ENCODE peak calls at places on chromosomes 7 and 10, in five cellular contexts. D, X, J, Z and E are unnamed samples.
A peak's percentile ranks its signal among the peaks of the same experiment; 100 is the strongest.

GRCh38 chr10:19730071-19730470 is 86.2 kb upstream of the PLXDC2 start:
- DNase-seq in D (no peak), X (no peak), J (no peak), Z (no peak), E (peak; percentile 75)

GRCh38 chr7:155483868-155484325 is 26.0 kb downstream of the EN2 start:
- DNase-seq in D (no peak), X (no peak), J (no peak), Z (no peak), E (no peak)

GRCh38 chr10:72802291-72803118 is 91.0 kb upstream of the OIT3 start:
- DNase-seq in D (no peak), X (no peak), J (no peak), Z (no peak), E (peak; percentile 54)

GRCh38 chr10:52523696-52524095 is 209.6 kb downstream of the DKK1 start:
- DNase-seq in D (no peak), X (no peak), J (no peak), Z (no peak), E (no peak)

GRCh38 chr7:77866791-77867190 is 68.2 kb downstream of the PHTF2 start:
- DNase-seq in D (no peak), X (no peak), J (peak; percentile 78), Z (no peak), E (peak; percentile 81)

GRCh38 chr7:101278461-101279292 is 33.8 kb upstream of the FIS1 start:
- DNase-seq in D (no peak), X (no peak), J (no peak), Z (no peak), E (no peak)

GRCh38 chr10:8037941-8038894 is 16.3 kb upstream of the GATA3 start:
- DNase-seq in D (no peak), X (no peak), J (peak; percentile 70), Z (peak; percentile 18), E (no peak)

GRCh38 chr7:83055197-83055596 is 107.5 kb downstream of the PCLO start:
- DNase-seq in D (no peak), X (no peak), J (no peak), Z (no peak), E (no peak)

GRCh38 chr7:154231732-154232131 is 179.5 kb downstream of the DPP6 start:
- DNase-seq in D (peak; percentile 73), X (peak; percentile 82), J (peak; percentile 28), Z (peak; percentile 64), E (no peak)

GRCh38 chr7:47877336-47877735 is 70.9 kb downstream of the PKD1L1 start:
- DNase-seq in D (no peak), X (no peak), J (no peak), Z (no peak), E (no peak)

GRCh38 chr7:122515404-122515803 is 183.5 kb downstream of the RNF133 start:
- DNase-seq in D (no peak), X (no peak), J (no peak), Z (no peak), E (peak; percentile 4)

GRCh38 chr7:115724400-115725056 is 306.0 kb downstream of the TFEC start:
- DNase-seq in D (no peak), X (no peak), J (no peak), Z (no peak), E (no peak)

GRCh38 chr10:100743626-100744135 is 1.7 kb upstream of the PAX2 start:
- DNase-seq in D (peak; percentile 71), X (no peak), J (peak; percentile 74), Z (no peak), E (peak; percentile 45)

GRCh38 chr7:44408596-44408995 is 81.9 kb downstream of the NUDCD3 start:
- DNase-seq in D (peak; percentile 42), X (no peak), J (no peak), Z (no peak), E (no peak)

GRCh38 chr10:122856902-122857301 is 11.2 kb upstream of the CUZD1 start:
- DNase-seq in D (no peak), X (no peak), J (no peak), Z (no peak), E (no peak)

GRCh38 chr7:5689118-5689517 is 92.3 kb downstream of the RNF216 start:
- DNase-seq in D (no peak), X (no peak), J (peak; percentile 34), Z (no peak), E (peak; percentile 62)

GRCh38 chr10:113207924-113208323 is 257.9 kb downstream of the TCF7L2 start:
- DNase-seq in D (no peak), X (no peak), J (no peak), Z (no peak), E (no peak)

GRCh38 chr10:102608487-102608886 is 35.8 kb upstream of the TRIM8 start:
- DNase-seq in D (no peak), X (no peak), J (no peak), Z (no peak), E (no peak)

GRCh38 chr10:72728462-72728861 is 36.5 kb downstream of the MCU start:
- DNase-seq in D (no peak), X (no peak), J (no peak), Z (no peak), E (no peak)

GRCh38 chr7:44639701-44640321 is 33.4 kb downstream of the OGDH start:
- DNase-seq in D (peak; percentile 48), X (no peak), J (peak; percentile 90), Z (peak; percentile 4), E (peak; percentile 91)

GRCh38 chr10:103549349-103549685 is 55.8 kb downstream of the NEURL1 start:
- DNase-seq in D (peak; percentile 3), X (no peak), J (no peak), Z (no peak), E (no peak)

GRCh38 chr7:99707096-99707495 is 27.3 kb upstream of the CYP3A5 start:
- DNase-seq in D (no peak), X (no peak), J (no peak), Z (no peak), E (peak; percentile 20)

GRCh38 chr10:7945469-7946187 is 108.9 kb upstream of the GATA3 start:
- DNase-seq in D (no peak), X (no peak), J (no peak), Z (no peak), E (peak; percentile 22)

GRCh38 chr7:99036531-99037175 is 107.3 kb downstream of the SMURF1 start:
- DNase-seq in D (peak; percentile 82), X (peak; percentile 84), J (peak; percentile 20), Z (peak; percentile 17), E (peak; percentile 32)

GRCh38 chr10:14617850-14618249 is 156.8 kb downstream of the FAM107B start:
- DNase-seq in D (no peak), X (no peak), J (peak; percentile 67), Z (no peak), E (peak; percentile 30)

GRCh38 chr10:119505131-119505551 is 37.4 kb downstream of the RGS10 start:
- DNase-seq in D (no peak), X (no peak), J (no peak), Z (no peak), E (no peak)

GRCh38 chr10:121633056-121633455 is 34.8 kb upstream of the FGFR2 start:
- DNase-seq in D (no peak), X (no peak), J (no peak), Z (no peak), E (no peak)

GRCh38 chr7:150446288-150446938 is 4.0 kb upstream of the GIMAP8 start:
- DNase-seq in D (no peak), X (no peak), J (no peak), Z (no peak), E (no peak)

GRCh38 chr7:49643321-49643720 is 130.1 kb upstream of the VWC2 start:
- DNase-seq in D (no peak), X (no peak), J (no peak), Z (peak; percentile 12), E (no peak)

GRCh38 chr7:4131043-4131442 is 551.1 kb upstream of the FOXK1 start:
- DNase-seq in D (peak; percentile 74), X (no peak), J (no peak), Z (no peak), E (no peak)

GRCh38 chr10:76401006-76401405 is 969.6 kb downstream of the LRMDA start:
- DNase-seq in D (no peak), X (no peak), J (peak; percentile 1), Z (no peak), E (no peak)

GRCh38 chr7:47356261-47356660 is 225.7 kb downstream of the TNS3 start:
- DNase-seq in D (no peak), X (no peak), J (no peak), Z (no peak), E (no peak)

GRCh38 chr10:31749981-31750850 is 178.4 kb downstream of the ARHGAP12 start:
- DNase-seq in D (no peak), X (no peak), J (no peak), Z (no peak), E (peak; percentile 38)

GRCh38 chr10:42690449-42691360 is 52.3 kb upstream of the ZNF33B start:
- DNase-seq in D (peak; percentile 80), X (no peak), J (no peak), Z (no peak), E (no peak)

DNA sequence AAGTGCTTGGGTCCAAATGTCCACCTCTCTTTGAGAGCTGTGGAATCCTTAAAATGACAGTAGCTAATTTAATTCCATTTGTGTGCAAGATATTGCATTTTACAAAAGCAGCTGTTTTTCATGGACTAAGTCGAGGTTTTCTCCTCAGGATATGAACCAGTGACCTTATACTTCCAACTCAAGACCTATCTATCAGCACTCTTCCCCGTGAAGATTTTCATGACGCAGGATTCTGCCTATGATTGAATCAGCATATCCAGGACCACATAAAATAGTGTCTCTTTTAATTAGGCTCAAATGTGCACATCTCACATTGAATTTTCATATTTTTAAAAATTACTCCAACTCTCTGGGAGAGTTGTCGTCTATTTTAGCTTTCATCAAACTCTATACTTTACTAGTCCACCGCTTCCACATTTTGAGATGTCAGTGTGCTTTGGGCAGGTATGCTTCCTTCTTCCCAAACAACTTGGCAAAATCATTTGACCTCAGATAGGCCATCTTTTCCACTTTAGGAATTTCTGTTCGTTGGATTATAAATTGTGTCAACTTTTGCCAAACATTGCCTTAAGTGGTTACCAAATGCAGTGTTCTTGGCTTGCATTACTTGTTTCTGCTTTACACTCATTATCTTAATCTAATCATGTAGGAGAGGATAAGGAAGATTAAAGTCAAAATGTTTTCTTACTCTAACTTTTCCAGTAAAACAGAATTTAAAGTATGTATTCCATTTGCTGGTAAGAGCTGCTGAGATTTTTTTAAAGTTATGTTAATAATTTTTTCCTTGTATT is 39.4 kb downstream of the SEMA3A start:
- DNase-seq in D (no peak), X (no peak), J (peak; percentile 41), Z (no peak), E (no peak)
- H2BK12ac ChIP-seq in D (no peak overlapping the region), X (no peak overlapping the region), J (no peak overlapping the region), Z (no peak overlapping the region), E (no peak overlapping the region)

GRCh38 chr10:12729885-12730284 is 271.6 kb downstream of the CCDC3 start:
- DNase-seq in D (peak; percentile 75), X (peak; percentile 88), J (peak; percentile 49), Z (no peak), E (no peak)
- H2BK12ac ChIP-seq in D (no peak overlapping the region), X (peak overlapping the region; percentile 52), J (no peak overlapping the region), Z (no peak overlapping the region), E (no peak overlapping the region)

DNA sequence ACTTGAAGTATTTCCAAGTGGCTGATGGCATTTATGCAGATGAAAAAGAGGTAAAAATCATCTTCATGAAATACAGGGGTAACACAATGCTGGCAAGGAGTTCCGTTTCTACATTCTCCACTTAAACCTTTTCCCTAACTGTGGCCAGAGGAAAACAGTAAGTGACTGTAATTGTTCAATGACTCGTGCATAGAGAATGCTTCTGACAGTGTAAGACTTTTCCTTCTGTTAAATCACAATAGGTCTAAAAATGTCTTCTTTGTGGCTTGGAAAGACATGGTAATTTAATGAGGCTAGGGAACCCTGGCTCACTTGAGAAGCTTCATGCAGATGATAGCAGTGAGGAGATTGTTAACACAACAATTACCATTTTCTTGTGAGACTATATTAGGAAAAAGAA is 50.3 kb upstream of the RSU1 start:
- DNase-seq in D (no peak), X (no peak), J (no peak), Z (no peak), E (peak; percentile 50)
- H2BK12ac ChIP-seq in D (no peak overlapping the region), X (no peak overlapping the region), J (no peak overlapping the region), Z (no peak overlapping the region), E (no peak overlapping the region)

GRCh38 chr10:92305133-92306072 is 14.4 kb downstream of the MARCHF5 start:
- DNase-seq in D (no peak), X (no peak), J (no peak), Z (no peak), E (no peak)
- H2BK12ac ChIP-seq in D (no peak overlapping the region), X (peak overlapping the region; percentile 64), J (no peak overlapping the region), Z (no peak overlapping the region), E (no peak overlapping the region)